ENCODE peak calls at places on chromosomes 13 and 19, in four cellular contexts. M is K562, I is HepG2, F is H1. U is an unnamed sample.

GRCh38 chr19:6767081-6767356 is 216 bp downstream of the SH2D3A start:
- DNase-seq in F (no peak), M (peak), I (peak), U (no peak)

GRCh38 chr19:14363203-14364097 is 17.8 kb upstream of the ADGRE5 start:
- DNase-seq in M (peak), F (peak), I (peak), U (peak)

GRCh38 chr13:43309301-43309700 is 285.9 kb downstream of the DNAJC15 start:
- DNase-seq in M (no peak), I (no peak), F (no peak), U (no peak)

GRCh38 chr19:33293255-33294057 is 8.9 kb downstream of the CEBPA start:
- DNase-seq in I (peak), F (no peak), M (no peak), U (no peak)

GRCh38 chr19:51572415-51572814 is 1.3 kb downstream of the ZNF175 start:
- DNase-seq in F (no peak), M (no peak), I (no peak), U (peak)

GRCh38 chr19:28436320-28436719 is 776.6 kb downstream of the UQCRFS1 start:
- DNase-seq in M (no peak), I (no peak), F (no peak), U (no peak)

GRCh38 chr13:84870190-84870589 is 929.0 kb downstream of the SLITRK6 start:
- DNase-seq in M (no peak), F (no peak), I (peak), U (no peak)

GRCh38 chr13:111031531-111031961 is 83.6 kb upstream of the ARHGEF7 start:
- DNase-seq in M (no peak), I (no peak), F (peak), U (no peak)

GRCh38 chr13:106314417-106314816 is 221.0 kb downstream of the EFNB2 start:
- DNase-seq in F (no peak), I (no peak), M (no peak), U (no peak)

GRCh38 chr19:14091086-14091884 is 734 bp upstream of the SAMD1 start:
- DNase-seq in F (peak), I (peak), M (peak), U (peak)

GRCh38 chr13:98577823-98578285 is 947 bp upstream of the STK24 start:
- DNase-seq in I (peak), M (no peak), F (no peak), U (no peak)

GRCh38 chr13:21033224-21033855 is 28.0 kb downstream of the LATS2 start:
- DNase-seq in F (no peak), I (no peak), M (no peak), U (no peak)

GRCh38 chr19:29685326-29685725 is 20.1 kb downstream of the PLEKHF1 start:
- DNase-seq in I (no peak), M (no peak), F (no peak), U (no peak)

GRCh38 chr13:110971486-110971885 is 56.6 kb upstream of the ANKRD10 start:
- DNase-seq in M (no peak), F (no peak), I (no peak), U (no peak)

GRCh38 chr19:41930926-41931592 is 2.8 kb upstream of the ERFL start:
- DNase-seq in I (no peak), F (peak), M (no peak), U (no peak)

GRCh38 chr19:52904052-52904451 is 6.6 kb upstream of the ZNF320 start:
- DNase-seq in I (no peak), F (no peak), M (no peak), U (no peak)

GRCh38 chr19:48539503-48540096 is 12.4 kb upstream of the SULT2B1 start:
- DNase-seq in F (no peak), M (no peak), I (no peak), U (peak)
- TF ChIP-seq JUN in F (no peak), M (no peak), I (no peak), U (no peak)

GRCh38 chr13:99982741-99983400 is 1.3 kb downstream of the ZIC2 start:
- DNase-seq in F (peak), M (no peak), I (no peak), U (no peak)
- TF ChIP-seq EZH2 in F (no peak), M (no peak), I (peak), U (peak)

GRCh38 chr19:4916292-4917082 is 7.2 kb downstream of the UHRF1 start:
- DNase-seq in F (no peak), M (no peak), I (no peak), U (peak)
- H3K9ac ChIP-seq in F (no peak), M (no peak), I (no peak), U (peak)

GRCh38 chr19:4557971-4558941 is 1.2 kb downstream of the SEMA6B start:
- DNase-seq in M (peak), F (peak), I (no peak), U (peak)
- TF ChIP-seq JUN in M (peak), F (no peak), I (no peak), U (no peak)

GRCh38 chr13:112968380-112968909 is 569 bp upstream of the MCF2L start:
- DNase-seq in F (no peak), M (no peak), I (no peak), U (no peak)
- TF ChIP-seq EZH2 in F (peak), M (no peak), I (no peak), U (peak)

U was measured in endothelial cell of umbilical vein.